ENCODE peak calls at places on chromosome 2, in seven cellular contexts. Y is HL-60, C is WTC11, L is nucleus accumbens, R is occipital lobe, A is NCI-H2081 treated with DMSO at 0.1 percent for 48 hours, Q is cardiac fibroblast. S is an unnamed sample.

GRCh38 chr2:64455545-64455944 is 1.6 kb downstream of the LGALSL start:
- DNase-seq in Y (no peak), C (no peak), L (no peak), R (no peak), A (no peak), Q (no peak), S (no peak)

GRCh38 chr2:38432827-38433606 is 55.9 kb upstream of the ATL2 start:
- DNase-seq in Y (no peak), C (peak), L (no peak), R (no peak), A (no peak), Q (no peak), S (no peak)

GRCh38 chr2:235935071-235935470 is 233.1 kb downstream of the GBX2 start:
- DNase-seq in Y (no peak), C (no peak), L (no peak), R (no peak), A (no peak), Q (no peak), S (no peak)

GRCh38 chr2:144835634-144836351 is 315.9 kb upstream of the ZEB2 start:
- DNase-seq in Y (no peak), C (no peak), L (no peak), R (no peak), A (no peak), Q (peak), S (no peak)

GRCh38 chr2:235756491-235756890 is 262.6 kb downstream of the AGAP1 start:
- DNase-seq in Y (no peak), C (no peak), L (no peak), R (no peak), A (no peak), Q (no peak), S (no peak)

GRCh38 chr2:72028996-72029395 is 118.7 kb downstream of the CYP26B1 start:
- DNase-seq in Y (no peak), C (no peak), L (no peak), R (no peak), A (no peak), Q (no peak), S (no peak)

GRCh38 chr2:166862582-166863132 is 25.6 kb upstream of the XIRP2 start:
- DNase-seq in Y (no peak), C (no peak), L (no peak), R (no peak), A (no peak), Q (no peak), S (no peak)

GRCh38 chr2:68438455-68439303 is 28.4 kb downstream of the FBXO48 start:
- DNase-seq in Y (no peak), C (no peak), L (no peak), R (no peak), A (no peak), Q (peak), S (no peak)

GRCh38 chr2:112516801-112517200 is 25.5 kb upstream of the POLR1B start:
- DNase-seq in Y (no peak), C (no peak), L (no peak), R (no peak), A (no peak), Q (no peak), S (no peak)

GRCh38 chr2:17604050-17604449 is 63.6 kb downstream of the VSNL1 start:
- DNase-seq in Y (no peak), C (peak), L (no peak), R (no peak), A (no peak), Q (no peak), S (no peak)

GRCh38 chr2:222878877-222879601 is 18.2 kb downstream of the ACSL3 start:
- DNase-seq in Y (no peak), C (no peak), L (no peak), R (no peak), A (no peak), Q (peak), S (no peak)

GRCh38 chr2:128325665-128326181 is 7.1 kb upstream of the HS6ST1 start:
- DNase-seq in Y (no peak), C (no peak), L (no peak), R (no peak), A (no peak), Q (no peak), S (no peak)

GRCh38 chr2:220227272-220227920 is 600.0 kb downstream of the SLC4A3 start:
- DNase-seq in Y (no peak), C (no peak), L (no peak), R (no peak), A (no peak), Q (peak), S (no peak)

GRCh38 chr2:98917031-98917459 is 19.0 kb downstream of the CRACDL start:
- DNase-seq in Y (no peak), C (no peak), L (no peak), R (peak), A (no peak), Q (peak), S (no peak)

GRCh38 chr2:98501896-98502295 is 57.2 kb downstream of the INPP4A start:
- DNase-seq in Y (no peak), C (no peak), L (no peak), R (no peak), A (no peak), Q (no peak), S (no peak)

GRCh38 chr2:203688798-203689197 is 17.6 kb upstream of the CD28 start:
- DNase-seq in Y (peak), C (no peak), L (no peak), R (no peak), A (no peak), Q (peak), S (no peak)

GRCh38 chr2:40192864-40193669 is 258.8 kb downstream of the SLC8A1 start:
- DNase-seq in Y (no peak), C (no peak), L (no peak), R (no peak), A (no peak), Q (no peak), S (no peak)

GRCh38 chr2:127957240-127957639 is 70.6 kb downstream of the SAP130 start:
- DNase-seq in Y (no peak), C (no peak), L (no peak), R (no peak), A (no peak), Q (no peak), S (no peak)

GRCh38 chr2:240579071-240579762 is 7.3 kb upstream of the CAPN10 start:
- DNase-seq in Y (no peak), C (no peak), L (no peak), R (no peak), A (no peak), Q (no peak), S (no peak)

GRCh38 chr2:9060819-9061218 is 57.3 kb upstream of the MBOAT2 start:
- DNase-seq in Y (no peak), C (no peak), L (no peak), R (no peak), A (no peak), Q (peak), S (no peak)

GRCh38 chr2:154338359-154338967 is 360.0 kb upstream of the KCNJ3 start:
- DNase-seq in Y (no peak), C (no peak), L (no peak), R (no peak), A (no peak), Q (no peak), S (no peak)